ENCODE peak calls at places on chromosomes 11 and 22, in six cellular contexts. V is activated CD8-positive, alpha-beta memory T cell treated with anti-CD3 and anti-CD28 coated beads, Interleukin-2, amount 10 ng/mL, durations not matched to agents 7 days and 5 days; K is mammary epithelial cell; E is NCI-H1092; D is EL; U is stimulated activated naive CD4-positive, alpha-beta T cell treated with Interleukin-2 at 50 U/mL for 16 hours. Z is an unnamed sample.

GRCh38 chr11:64472593-64473455 is 113.9 kb downstream of the RPS6KA4 start:
- DNase-seq in V (no peak), U (no peak), K (no peak), D (no peak), E (no peak), Z (no peak)

GRCh38 chr11:19080579-19080993 is 20.1 kb upstream of the MRGPRX2 start:
- DNase-seq in E (no peak), K (peak; percentile 58), D (peak; percentile 73), V (no peak), U (no peak), Z (peak; percentile 52)

GRCh38 chr11:123580557-123581275 is 73.7 kb downstream of the SCN3B start:
- DNase-seq in D (peak; percentile 44), V (peak; percentile 77), U (peak; percentile 55), K (peak; percentile 53), E (peak; percentile 65), Z (peak; percentile 23)

GRCh38 chr22:47627561-47628253 is 865.3 kb downstream of the TBC1D22A start:
- DNase-seq in E (no peak), D (no peak), V (no peak), K (no peak), U (no peak), Z (no peak)

GRCh38 chr11:66330931-66331330 is 5.3 kb downstream of the RIN1 start:
- DNase-seq in U (no peak), K (no peak), V (no peak), E (no peak), D (no peak), Z (no peak)

GRCh38 chr11:85118151-85118550 is 509.0 kb downstream of the DLG2 start:
- DNase-seq in D (no peak), U (no peak), V (no peak), K (peak; percentile 3), E (no peak), Z (no peak)

GRCh38 chr11:12175694-12176241 is 65.4 kb downstream of the MICAL2 start:
- DNase-seq in V (peak; percentile 78), E (no peak), D (peak; percentile 94), U (no peak), K (peak; percentile 97), Z (peak; percentile 92)

GRCh38 chr11:122313581-122313980 is 197.6 kb upstream of the BLID start:
- DNase-seq in V (no peak), K (no peak), E (no peak), D (no peak), U (no peak), Z (no peak)

GRCh38 chr22:32271389-32271788 is 16.2 kb upstream of the SLC5A4 start:
- DNase-seq in D (no peak), E (no peak), V (no peak), U (no peak), K (no peak), Z (no peak)

GRCh38 chr11:9825895-9826294 is 162.0 kb downstream of the SWAP70 start:
- DNase-seq in V (no peak), K (no peak), U (no peak), D (no peak), E (no peak), Z (no peak)

GRCh38 chr22:43921361-43921760 is 2.2 kb upstream of the PNPLA3 start:
- DNase-seq in U (no peak), D (peak; percentile 92), K (peak; percentile 64), E (no peak), V (no peak), Z (peak; percentile 52)

GRCh38 chr11:58058276-58059010 is 27.7 kb downstream of the OR6Q1 start:
- DNase-seq in D (peak; percentile 15), U (no peak), V (no peak), E (peak; percentile 97), K (peak; percentile 17), Z (no peak)

GRCh38 chr11:47071871-47072270 is 104.8 kb downstream of the ARFGAP2 start:
- DNase-seq in K (peak; percentile 1), U (no peak), E (no peak), D (no peak), V (no peak), Z (peak; percentile 3)

GRCh38 chr11:69554849-69555248 is 73.4 kb downstream of the LINC01488 start:
- DNase-seq in D (peak; percentile 60), K (no peak), V (no peak), E (no peak), U (no peak), Z (peak; percentile 24)

GRCh38 chr11:112837162-112837826 is 123.9 kb upstream of the NCAM1 start:
- DNase-seq in V (no peak), K (no peak), D (no peak), E (peak; percentile 19), U (no peak), Z (no peak)

GRCh38 chr22:50436134-50436830 is 38.6 kb downstream of the SBF1 start:
- DNase-seq in U (no peak), V (no peak), K (no peak), D (no peak), E (no peak), Z (no peak)

GRCh38 chr11:82732734-82733443 is 775 bp downstream of the FAM181B start:
- DNase-seq in E (no peak), D (no peak), K (no peak), U (no peak), V (no peak), Z (no peak)

GRCh38 chr11:111733655-111734088 is 32.5 kb downstream of the PPP2R1B start:
- DNase-seq in K (no peak), D (no peak), U (no peak), E (no peak), V (no peak), Z (no peak)

GRCh38 chr22:29879738-29880137 is 3.2 kb upstream of the MTMR3 start:
- DNase-seq in U (no peak), V (no peak), E (no peak), K (no peak), D (peak; percentile 18), Z (no peak)

GRCh38 chr22:50221410-50222300 is 20.8 kb downstream of the SELENOO start:
- DNase-seq in E (no peak), V (no peak), D (no peak), U (no peak), K (no peak), Z (no peak)

GRCh38 chr11:131311746-131312145 is 58.7 kb upstream of the NTM start:
- DNase-seq in U (no peak), E (peak; percentile 12), D (no peak), V (no peak), K (no peak), Z (no peak)

GRCh38 chr11:94549166-94549565 is 5.4 kb downstream of the FUT4 start:
- DNase-seq in K (no peak), D (no peak), V (no peak), E (no peak), U (no peak), Z (no peak)

GRCh38 chr11:9138612-9139579 is 47.5 kb upstream of the SCUBE2 start:
- DNase-seq in V (no peak), K (peak; percentile 96), E (peak; percentile 91), U (no peak), D (peak; percentile 92), Z (peak; percentile 96)

GRCh38 chr22:29824677-29825076 is 13.4 kb downstream of the ASCC2 start:
- DNase-seq in D (no peak), U (no peak), V (no peak), E (no peak), K (no peak), Z (no peak)

GRCh38 chr22:36317658-36318271 is 64.8 kb downstream of the APOL1 start:
- DNase-seq in U (no peak), D (no peak), E (no peak), K (peak; percentile 46), V (no peak), Z (no peak)

GRCh38 chr11:7605544-7605943 is 67.8 kb downstream of the CYB5R2 start:
- DNase-seq in E (no peak), U (no peak), D (peak; percentile 18), V (no peak), K (no peak), Z (peak; percentile 99)

GRCh38 chr22:26561756-26562417 is 28.0 kb downstream of the TPST2 start:
- DNase-seq in D (no peak), E (no peak), K (no peak), U (no peak), V (no peak), Z (peak; percentile 6)

GRCh38 chr22:19169002-19169946 is 9.3 kb downstream of the SLC25A1 start:
- DNase-seq in U (no peak), E (no peak), K (no peak), D (no peak), V (no peak), Z (no peak)

GRCh38 chr11:30488304-30488998 is 97.7 kb downstream of the MPPED2 start:
- DNase-seq in E (peak; percentile 80), K (peak; percentile 6), V (no peak), D (no peak), U (no peak), Z (peak; percentile 29)

GRCh38 chr11:83827520-83827919 is 541.4 kb upstream of the CCDC90B start:
- DNase-seq in K (no peak), V (no peak), U (no peak), E (no peak), D (peak; percentile 71), Z (no peak)

GRCh38 chr11:109048098-109048497 is 373.9 kb upstream of the C11orf87 start:
- DNase-seq in E (no peak), K (no peak), D (peak; percentile 16), V (no peak), U (no peak), Z (no peak)

GRCh38 chr11:22670803-22671202 is 4.4 kb downstream of the GAS2 start:
- DNase-seq in D (no peak), V (no peak), U (no peak), E (no peak), K (peak; percentile 19), Z (peak; percentile 23)

GRCh38 chr11:46942172-46942571 is 5.6 kb downstream of the CSTPP1 start:
- DNase-seq in K (no peak), V (no peak), D (no peak), U (no peak), E (no peak), Z (no peak)

GRCh38 chr11:119641991-119642745 is 86.8 kb downstream of the NECTIN1 start:
- DNase-seq in E (peak; percentile 66), K (peak; percentile 15), V (no peak), U (no peak), D (peak; percentile 17), Z (no peak)

GRCh38 chr22:24763872-24764485 is 10.5 kb downstream of the PIWIL3 start:
- DNase-seq in E (no peak), K (no peak), D (no peak), U (no peak), V (no peak), Z (no peak)